ENCODE peak calls at places on chromosomes 1 and 21, in six cellular contexts. L is foreskin fibroblast, D is lung, R is AG04449, J is Calu3, T is HFFc6. N is an unnamed sample.

GRCh38 chr1:208606976-208607375 is 362.8 kb upstream of the PLXNA2 start:
- DNase-seq in R (no peak), J (no peak), T (no peak), D (no peak), L (no peak), N (no peak)

GRCh38 chr1:234578735-234579134 is 31.2 kb downstream of the IRF2BP2 start:
- DNase-seq in J (no peak), T (no peak), D (no peak), R (no peak), L (no peak), N (no peak)

GRCh38 chr1:204338997-204339396 is 20.7 kb downstream of the PLEKHA6 start:
- DNase-seq in T (no peak), R (no peak), D (no peak), J (no peak), L (no peak), N (no peak)

GRCh38 chr1:10671090-10671489 is 125.4 kb downstream of the CASZ1 start:
- DNase-seq in D (no peak), R (no peak), T (no peak), J (no peak), L (no peak), N (no peak)

GRCh38 chr1:8020032-8020431 is 6.1 kb downstream of the ERRFI1 start:
- DNase-seq in J (peak; percentile 72), L (peak; percentile 73), D (no peak), T (no peak), R (no peak), N (no peak)

GRCh38 chr1:233625510-233625981 is 11.6 kb downstream of the KCNK1 start:
- DNase-seq in L (peak; percentile 32), T (no peak), D (no peak), J (no peak), R (no peak), N (no peak)

GRCh38 chr1:24209097-24209496 is 22.0 kb upstream of the IFNLR1 start:
- DNase-seq in J (no peak), L (no peak), R (no peak), D (no peak), T (no peak), N (no peak)

GRCh38 chr1:208868554-208868953 is 624.4 kb upstream of the PLXNA2 start:
- DNase-seq in L (peak; percentile 47), D (no peak), T (no peak), J (no peak), R (no peak), N (no peak)

GRCh38 chr1:215358356-215358755 is 208.7 kb upstream of the KCTD3 start:
- DNase-seq in J (no peak), D (no peak), R (no peak), L (no peak), T (no peak), N (no peak)

GRCh38 chr1:241413386-241413785 is 56.4 kb upstream of the RGS7 start:
- DNase-seq in L (peak; percentile 98), T (peak; percentile 97), D (no peak), R (no peak), J (no peak), N (no peak)

GRCh38 chr1:156480411-156481192 is 20.0 kb downstream of the MEF2D start:
- DNase-seq in L (peak; percentile 75), D (no peak), R (no peak), T (no peak), J (peak; percentile 19), N (no peak)

GRCh38 chr21:46181953-46182547 is 2.2 kb downstream of the SPATC1L start:
- DNase-seq in L (no peak), J (no peak), R (no peak), D (no peak), T (no peak), N (no peak)

GRCh38 chr1:172671591-172671990 is 12.7 kb downstream of the FASLG start:
- DNase-seq in D (no peak), T (peak; percentile 71), J (no peak), R (peak; percentile 52), L (peak; percentile 63), N (peak; percentile 57)

GRCh38 chr21:44865561-44866280 is 7.8 kb downstream of the PTTG1IP start:
- DNase-seq in J (no peak), D (no peak), R (no peak), L (no peak), T (no peak), N (no peak)

GRCh38 chr1:53043271-53043670 is 18.7 kb upstream of the PODN start:
- DNase-seq in L (peak; percentile 89), R (peak; percentile 53), J (no peak), T (peak; percentile 74), D (no peak), N (peak; percentile 52)

GRCh38 chr1:210413951-210414350 is 85.2 kb downstream of the HHAT start:
- DNase-seq in J (no peak), D (no peak), L (no peak), R (no peak), T (no peak), N (no peak)

GRCh38 chr1:64242895-64243756 is 39.7 kb downstream of the UBE2U start:
- DNase-seq in T (peak; percentile 45), J (no peak), R (no peak), D (no peak), L (peak; percentile 70), N (peak; percentile 13)

GRCh38 chr21:42475526-42476492 is 20.2 kb downstream of the RSPH1 start:
- DNase-seq in L (no peak), T (no peak), D (no peak), J (no peak), R (no peak), N (no peak)

GRCh38 chr1:179095924-179096323 is 14.1 kb downstream of the TOR3A start:
- DNase-seq in J (no peak), L (no peak), D (no peak), R (no peak), T (no peak), N (no peak)

DNA sequence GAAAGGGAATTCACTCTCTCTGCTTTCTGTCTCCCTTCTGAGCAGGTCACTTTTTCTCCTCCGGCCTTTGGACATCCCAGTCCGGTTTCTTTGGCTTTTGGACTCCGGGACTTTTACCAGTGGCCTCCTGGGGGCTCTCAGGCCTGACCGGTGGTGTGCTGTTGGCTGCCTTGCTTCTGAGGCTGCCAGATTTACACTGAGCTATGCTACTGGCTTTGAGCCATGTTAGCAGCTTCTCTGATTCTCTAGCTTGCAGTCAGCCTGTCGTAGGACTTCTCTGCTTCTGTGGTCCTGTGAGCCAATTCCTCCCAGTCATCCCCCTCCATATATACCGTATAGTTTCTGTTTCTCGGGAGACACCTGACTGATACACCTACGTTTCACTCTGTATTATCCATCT is 178.3 kb downstream of the RYR2 start:
- DNase-seq in J (no peak), T (no peak), R (no peak), D (no peak), L (no peak), N (no peak)
- TF ChIP-seq CTCF in J (no peak), T (no peak), R (no peak), D (no peak), L (no peak), N (no peak)

GRCh38 chr1:174358786-174359453 is 88.8 kb upstream of the GPR52 start:
- DNase-seq in J (peak; percentile 48), L (no peak), D (no peak), T (no peak), R (no peak), N (no peak)
- TF ChIP-seq CTCF in J (no peak), L (no peak), D (no peak), T (no peak), R (no peak), N (no peak)

DNA sequence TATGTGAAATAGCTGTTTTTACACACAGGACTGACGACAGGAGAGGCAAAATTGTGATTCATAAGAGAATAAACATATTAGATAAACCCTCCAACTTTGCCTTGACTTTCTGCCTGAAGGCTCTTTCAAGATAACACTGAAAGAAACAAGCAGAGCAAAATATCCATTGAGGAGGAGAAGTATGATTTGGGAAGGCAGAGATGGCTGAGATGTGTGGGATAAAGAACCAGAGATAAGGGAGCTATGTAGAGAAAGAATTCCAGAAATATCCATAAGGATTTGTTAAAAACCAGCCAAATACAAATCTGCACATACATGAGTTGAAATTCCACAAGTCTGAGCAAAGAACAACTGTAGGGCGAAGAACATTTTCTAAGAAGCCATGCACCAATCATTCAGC is 1064.7 kb downstream of the PLA2G4A start:
- DNase-seq in R (no peak), J (no peak), D (no peak), L (no peak), T (no peak), N (no peak)
- TF ChIP-seq CTCF in R (no peak), J (no peak), D (no peak), L (no peak), T (no peak), N (no peak)

DNA sequence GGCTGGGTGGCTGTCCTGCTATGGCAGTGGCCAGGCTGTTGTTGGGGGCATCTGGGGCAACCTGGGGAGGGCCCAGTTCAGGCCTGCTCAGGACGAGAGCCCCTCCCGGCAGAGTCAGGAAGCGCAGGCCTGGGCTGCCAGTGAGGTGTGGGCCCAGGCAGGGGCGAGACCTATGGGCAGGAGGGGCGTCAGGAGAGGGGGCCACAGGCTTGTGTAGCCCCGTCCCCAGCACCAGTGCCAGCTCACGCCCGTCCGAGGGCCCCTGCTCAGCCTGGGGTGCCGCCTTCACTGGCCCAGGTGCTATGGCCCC is 28.1 kb downstream of the ARHGEF16 start:
- DNase-seq in T (no peak), L (no peak), R (no peak), D (no peak), J (no peak), N (no peak)
- TF ChIP-seq CTCF in T (peak; percentile 66), L (peak; percentile 15), R (peak; percentile 22), D (no peak), J (peak; percentile 38), N (peak; percentile 39)

GRCh38 chr1:151196292-151196800 is 2.0 kb upstream of the PIP5K1A start:
- DNase-seq in T (peak; percentile 87), J (peak; percentile 80), L (peak; percentile 89), D (peak; percentile 65), R (no peak), N (peak; percentile 65)
- TF ChIP-seq CTCF in T (peak; percentile 76), J (peak; percentile 17), L (peak; percentile 41), D (peak; percentile 66), R (peak; percentile 44), N (peak; percentile 62)

GRCh38 chr1:213286235-213286634 is 235.2 kb downstream of the RPS6KC1 start:
- DNase-seq in J (no peak), T (no peak), R (no peak), L (peak; percentile 16), D (no peak), N (no peak)
- TF ChIP-seq CTCF in J (peak; percentile 23), T (peak; percentile 64), R (no peak), L (no peak), D (no peak), N (peak; percentile 20)

GRCh38 chr1:13573586-13573985 is 10.0 kb upstream of the PDPN start:
- DNase-seq in D (no peak), L (no peak), J (no peak), T (no peak), R (no peak), N (no peak)

GRCh38 chr1:13570924-13571323 is 12.7 kb upstream of the PDPN start:
- DNase-seq in R (no peak), T (no peak), D (no peak), L (no peak), J (no peak), N (no peak)
- TF ChIP-seq CTCF in R (no peak), T (peak; percentile 16), D (no peak), L (no peak), J (no peak), N (no peak)